ENCODE peak calls at places on chromosomes 12 and 14, in ten cellular contexts. I is brain microvascular endothelial cell; L is effector memory CD4-positive, alpha-beta T cell; D is tibial nerve; E is uterus; F is HCT116; Z is aorta; Y is astrocyte; W is ovary; G is adipocyte. T is an unnamed sample.

GRCh38 chr14:41872906-41873305 is 266.2 kb downstream of the LRFN5 start:
- DNase-seq in Y (no peak), Z (no peak), G (peak; percentile 30), W (no peak), E (no peak), F (no peak), L (no peak), I (no peak), D (no peak), T (no peak)

GRCh38 chr12:29008786-29009185 is 140.3 kb upstream of the FAR2 start:
- DNase-seq in E (no peak), Z (no peak), W (no peak), Y (no peak), G (no peak), I (no peak), F (no peak), L (no peak), D (no peak), T (no peak)

GRCh38 chr12:76674669-76675315 is 89.1 kb upstream of the ZDHHC17 start:
- DNase-seq in W (no peak), D (no peak), L (no peak), E (no peak), Y (no peak), I (no peak), F (no peak), Z (no peak), G (no peak), T (no peak)

GRCh38 chr12:124745891-124746570 is 117.6 kb downstream of the SCARB1 start:
- DNase-seq in L (no peak), D (peak; percentile 92), E (peak; percentile 97), F (peak; percentile 67), G (peak; percentile 97), I (peak; percentile 84), Z (peak; percentile 96), Y (peak; percentile 93), W (peak; percentile 94), T (peak; percentile 96)

GRCh38 chr12:46401703-46402102 is 29.1 kb upstream of the SLC38A2 start:
- DNase-seq in G (peak; percentile 75), W (peak; percentile 46), I (peak; percentile 38), Z (peak; percentile 50), L (no peak), F (no peak), Y (peak; percentile 61), D (peak; percentile 19), E (peak; percentile 71), T (peak; percentile 72)

GRCh38 chr14:57747036-57747435 is 118.9 kb downstream of the SLC35F4 start:
- DNase-seq in L (no peak), E (no peak), Y (peak; percentile 55), I (no peak), W (no peak), D (no peak), Z (no peak), G (no peak), F (peak; percentile 35), T (peak; percentile 26)

GRCh38 chr14:39247256-39247655 is 13.5 kb downstream of the MIA2 start:
- DNase-seq in L (no peak), F (no peak), E (no peak), G (peak; percentile 74), D (no peak), W (no peak), Y (peak; percentile 89), Z (no peak), I (peak; percentile 71), T (no peak)

GRCh38 chr12:5201554-5202243 is 158.0 kb downstream of the KCNA5 start:
- DNase-seq in F (no peak), L (no peak), G (no peak), W (no peak), Z (no peak), D (no peak), Y (peak; percentile 23), I (no peak), E (no peak), T (no peak)

GRCh38 chr12:122421263-122421814 is 1.1 kb downstream of the CLIP1 start:
- DNase-seq in D (peak; percentile 32), G (peak; percentile 73), F (no peak), Y (peak; percentile 52), E (peak; percentile 67), I (peak; percentile 26), Z (peak; percentile 66), L (no peak), W (peak; percentile 48), T (peak; percentile 64)

GRCh38 chr12:93784339-93785086 is 107.3 kb downstream of the CRADD start:
- DNase-seq in W (peak; percentile 43), L (peak; percentile 4), F (peak; percentile 41), E (peak; percentile 92), D (peak; percentile 30), Z (no peak), G (peak; percentile 74), Y (peak; percentile 93), I (peak; percentile 63), T (peak; percentile 69)

GRCh38 chr14:54356172-54356571 is 40.6 kb upstream of the CDKN3 start:
- DNase-seq in L (no peak), W (no peak), G (no peak), I (peak; percentile 61), E (no peak), D (no peak), Y (peak; percentile 21), Z (no peak), F (no peak), T (peak; percentile 73)

GRCh38 chr12:132222096-132222807 is 78.0 kb downstream of the NOC4L start:
- DNase-seq in G (peak; percentile 7), Z (no peak), E (no peak), L (no peak), I (peak; percentile 5), Y (no peak), W (no peak), D (no peak), F (peak; percentile 71), T (peak; percentile 51)

GRCh38 chr12:89138048-89138852 is 214.1 kb downstream of the DUSP6 start:
- DNase-seq in D (no peak), F (no peak), Y (peak; percentile 45), E (no peak), L (no peak), Z (no peak), W (no peak), I (no peak), G (no peak), T (peak; percentile 53)
- H3K4me3 ChIP-seq in D (no peak overlapping the region), F (no peak overlapping the region), Y (no peak overlapping the region), E (no peak overlapping the region), L (no peak overlapping the region), Z (no peak overlapping the region), W (no peak overlapping the region), I (no peak overlapping the region), G (no peak overlapping the region), T (no peak overlapping the region)

GRCh38 chr12:30970559-30971202 is 44.1 kb downstream of the TSPAN11 start:
- DNase-seq in D (no peak), G (peak; percentile 65), I (no peak), Z (no peak), E (no peak), L (no peak), W (no peak), F (no peak), Y (no peak), T (peak; percentile 84)
- H3K27me3 ChIP-seq in D (no peaks in the 10 kb centered on the region), G (peaks cover 37% of the 10 kb centered on the region), I (peaks cover 4% of the 10 kb centered on the region), Z (no peaks in the 10 kb centered on the region), E (no peaks in the 10 kb centered on the region), L (no peaks in the 10 kb centered on the region), W (no peaks in the 10 kb centered on the region), F (peaks cover 32% of the 10 kb centered on the region), Y (peaks cover 3% of the 10 kb centered on the region), T (no peaks in the 10 kb centered on the region)

GRCh38 chr14:32897724-32898064 is 41.0 kb upstream of the NPAS3 start:
- DNase-seq in F (no peak), W (no peak), G (no peak), L (no peak), Y (no peak), Z (no peak), D (no peak), I (no peak), E (no peak), T (no peak)

GRCh38 chr14:32898876-32899275 is 39.8 kb upstream of the NPAS3 start:
- DNase-seq in W (no peak), G (no peak), Y (no peak), Z (no peak), I (no peak), E (no peak), L (no peak), D (no peak), F (no peak), T (no peak)

GRCh38 chr14:32900602-32901001 is 38.1 kb upstream of the NPAS3 start:
- DNase-seq in L (no peak), Y (no peak), F (no peak), I (no peak), D (no peak), E (no peak), Z (no peak), G (no peak), W (no peak), T (no peak)

GRCh38 chr14:32896979-32897723 is 41.5 kb upstream of the NPAS3 start:
- DNase-seq in W (no peak), I (peak; percentile 4), Z (no peak), D (no peak), Y (peak; percentile 33), E (no peak), F (no peak), G (peak; percentile 43), L (no peak), T (no peak)
- H3K4me3 ChIP-seq in W (peak overlapping the region; percentile 53), I (peak overlapping the region; percentile 49), Z (peak overlapping the region; percentile 89), D (peak overlapping the region; percentile 38), Y (peak overlapping the region; percentile 70), E (peak overlapping the region; percentile 34), F (no peak overlapping the region), G (peak overlapping the region; percentile 89), L (peak overlapping the region; percentile 33), T (peak overlapping the region; percentile 52)

GRCh38 chr14:94767321-94767878 is 2.5 kb downstream of the GSC start:
- DNase-seq in D (no peak), W (no peak), E (no peak), F (no peak), L (no peak), G (no peak), I (no peak), Z (no peak), Y (no peak), T (no peak)
- H3K27me3 ChIP-seq in D (peaks cover 4% of the 10 kb centered on the region), W (peaks cover 11% of the 10 kb centered on the region), E (no peaks in the 10 kb centered on the region), F (peaks cover 4% of the 10 kb centered on the region), L (peaks cover 51% of the 10 kb centered on the region), G (no peaks in the 10 kb centered on the region), I (peaks cover 85% of the 10 kb centered on the region), Z (peaks cover 3% of the 10 kb centered on the region), Y (peaks cover 84% of the 10 kb centered on the region), T (no peaks in the 10 kb centered on the region)

DNA sequence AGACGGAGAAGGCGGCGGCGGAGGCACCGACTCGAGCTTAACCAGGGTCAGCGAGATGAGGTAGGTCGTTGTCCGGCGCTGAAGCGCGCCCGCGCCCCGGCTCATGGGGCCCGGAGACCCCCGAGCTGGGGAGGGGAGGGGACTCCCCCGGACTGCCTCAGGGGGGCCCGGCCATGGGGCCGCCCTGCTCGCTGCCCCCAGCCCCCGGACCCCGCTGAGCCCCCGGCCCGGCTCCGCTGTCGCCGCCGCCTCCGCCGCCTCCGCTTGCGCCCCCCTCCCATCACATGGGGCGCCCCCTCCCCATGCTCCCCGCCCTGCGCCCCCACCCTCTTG is 434 bp downstream of the AGAP2 start:
- DNase-seq in I (no peak), Y (no peak), F (no peak), Z (no peak), E (no peak), G (no peak), W (no peak), L (no peak), D (no peak), T (no peak)
- H3K4me3 ChIP-seq in I (no peak overlapping the region), Y (no peak overlapping the region), F (no peak overlapping the region), Z (peak overlapping the region; percentile 41), E (no peak overlapping the region), G (no peak overlapping the region), W (peak overlapping the region; percentile 2), L (no peak overlapping the region), D (peak overlapping the region; percentile 18), T (no peak overlapping the region)

T was measured in MG63.